ENCODE peak calls at places on chromosomes 16 and 17, in nine cellular contexts. One of them, this sample, is unnamed. For H3K4me1, the result is how much of the 10 kb centered on the place peaks cover.

GRCh38 chr17:11871773-11872172 is 125.5 kb downstream of the ZNF18 start:
- DNase-seq in vagina: no peak
- DNase-seq in tibial nerve: no peak
- DNase-seq in ovary: no peak
- DNase-seq in IMR-90: no peak
- DNase-seq in Peyer's patch: no peak
- DNase-seq in heart left ventricle: no peak
- DNase-seq in A549: peak
- DNase-seq in stomach: no peak
- DNase-seq in this sample: no peak

GRCh38 chr17:44904001-44904984 is 5.0 kb upstream of the EFTUD2 start:
- DNase-seq in A549: no peak
- DNase-seq in Peyer's patch: no peak
- DNase-seq in ovary: no peak
- DNase-seq in heart left ventricle: no peak
- DNase-seq in stomach: no peak
- DNase-seq in tibial nerve: no peak
- DNase-seq in vagina: no peak
- DNase-seq in IMR-90: no peak
- DNase-seq in this sample: peak

GRCh38 chr17:1715803-1716075 is 5.6 kb upstream of the TLCD2 start:
- DNase-seq in Peyer's patch: no peak
- DNase-seq in vagina: no peak
- DNase-seq in A549: no peak
- DNase-seq in stomach: no peak
- DNase-seq in heart left ventricle: no peak
- DNase-seq in ovary: no peak
- DNase-seq in tibial nerve: no peak
- DNase-seq in IMR-90: no peak
- DNase-seq in this sample: no peak

GRCh38 chr17:42341568-42341967 is 46.7 kb downstream of the STAT3 start:
- DNase-seq in vagina: no peak
- DNase-seq in A549: no peak
- DNase-seq in heart left ventricle: no peak
- DNase-seq in tibial nerve: no peak
- DNase-seq in Peyer's patch: no peak
- DNase-seq in stomach: no peak
- DNase-seq in IMR-90: no peak
- DNase-seq in ovary: no peak
- DNase-seq in this sample: no peak

GRCh38 chr16:86531193-86531550 is 20.8 kb downstream of the FOXF1 start:
- DNase-seq in IMR-90: no peak
- DNase-seq in Peyer's patch: no peak
- DNase-seq in tibial nerve: peak
- DNase-seq in vagina: no peak
- DNase-seq in A549: no peak
- DNase-seq in stomach: no peak
- DNase-seq in heart left ventricle: peak
- DNase-seq in ovary: peak
- DNase-seq in this sample: peak

GRCh38 chr17:41404024-41404651 is 6.7 kb upstream of the KRT31 start:
- DNase-seq in vagina: no peak
- DNase-seq in IMR-90: peak
- DNase-seq in tibial nerve: no peak
- DNase-seq in A549: peak
- DNase-seq in stomach: no peak
- DNase-seq in heart left ventricle: no peak
- DNase-seq in ovary: no peak
- DNase-seq in Peyer's patch: no peak
- DNase-seq in this sample: peak

GRCh38 chr17:20094777-20095176 is 85.6 kb downstream of the SPECC1 start:
- DNase-seq in ovary: no peak
- DNase-seq in A549: no peak
- DNase-seq in IMR-90: no peak
- DNase-seq in stomach: no peak
- DNase-seq in tibial nerve: no peak
- DNase-seq in vagina: no peak
- DNase-seq in Peyer's patch: no peak
- DNase-seq in heart left ventricle: no peak
- DNase-seq in this sample: peak

GRCh38 chr17:75729351-75729750 is 8.1 kb downstream of the ITGB4 start:
- DNase-seq in vagina: no peak
- DNase-seq in Peyer's patch: no peak
- DNase-seq in stomach: no peak
- DNase-seq in IMR-90: no peak
- DNase-seq in A549: no peak
- DNase-seq in heart left ventricle: no peak
- DNase-seq in ovary: no peak
- DNase-seq in tibial nerve: no peak
- DNase-seq in this sample: no peak

DNA sequence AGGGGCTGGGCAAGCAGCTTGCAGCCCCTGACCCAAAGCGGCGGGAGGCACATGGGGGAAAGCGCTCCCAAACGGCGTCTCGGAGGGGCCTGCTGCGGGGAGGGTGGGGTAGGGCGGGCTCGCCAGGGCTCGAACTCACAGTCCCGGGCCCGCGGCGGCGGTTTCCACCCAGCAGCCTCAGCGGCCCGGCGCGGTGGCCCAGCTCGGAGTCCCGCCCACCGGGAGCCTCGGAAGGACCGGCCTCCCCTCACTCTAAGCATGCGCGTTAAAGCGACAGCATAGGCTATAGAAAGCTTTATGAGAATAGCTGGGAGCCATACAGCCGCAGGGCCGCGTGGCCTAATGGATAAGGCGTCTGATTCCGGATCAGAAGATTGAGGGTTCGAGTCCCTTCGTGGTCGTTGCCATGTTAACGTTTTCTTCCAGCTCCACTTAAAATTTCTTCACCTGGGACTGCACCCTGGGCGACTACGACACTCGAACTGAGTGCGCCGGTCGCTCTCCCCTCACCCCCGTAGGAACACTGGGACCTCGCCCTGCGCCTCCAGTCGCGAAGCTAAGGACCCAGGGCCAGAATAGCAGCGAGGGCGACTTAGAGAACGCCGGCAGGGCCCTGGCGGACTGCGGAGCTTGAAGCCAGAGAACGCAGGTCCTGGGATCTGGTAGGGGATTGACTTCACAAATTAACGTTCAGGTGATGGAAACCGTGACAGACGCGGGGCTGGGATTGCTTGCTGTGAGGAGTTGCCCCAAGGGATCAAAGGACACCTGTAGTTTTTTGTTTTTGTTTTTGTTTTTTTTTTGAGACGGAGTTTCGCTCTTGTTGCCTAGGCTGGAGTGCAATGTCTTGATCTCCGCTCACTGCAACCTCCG is 15.8 kb downstream of the ZNF213 start:
- DNase-seq in ovary: peak
- DNase-seq in heart left ventricle: peak
- DNase-seq in IMR-90: peak
- DNase-seq in A549: peak
- DNase-seq in vagina: no peak
- DNase-seq in stomach: peak
- DNase-seq in Peyer's patch: peak
- DNase-seq in tibial nerve: peak
- DNase-seq in this sample: peak
- TF ChIP-seq POLR2A in ovary: peak
- TF ChIP-seq POLR2A in heart left ventricle: peak
- TF ChIP-seq POLR2A in IMR-90: no peak
- TF ChIP-seq POLR2A in A549: no peak
- TF ChIP-seq POLR2A in vagina: no peak
- TF ChIP-seq POLR2A in stomach: no peak
- TF ChIP-seq POLR2A in Peyer's patch: peak
- TF ChIP-seq POLR2A in tibial nerve: no peak
- TF ChIP-seq POLR2A in this sample: no peak

DNA sequence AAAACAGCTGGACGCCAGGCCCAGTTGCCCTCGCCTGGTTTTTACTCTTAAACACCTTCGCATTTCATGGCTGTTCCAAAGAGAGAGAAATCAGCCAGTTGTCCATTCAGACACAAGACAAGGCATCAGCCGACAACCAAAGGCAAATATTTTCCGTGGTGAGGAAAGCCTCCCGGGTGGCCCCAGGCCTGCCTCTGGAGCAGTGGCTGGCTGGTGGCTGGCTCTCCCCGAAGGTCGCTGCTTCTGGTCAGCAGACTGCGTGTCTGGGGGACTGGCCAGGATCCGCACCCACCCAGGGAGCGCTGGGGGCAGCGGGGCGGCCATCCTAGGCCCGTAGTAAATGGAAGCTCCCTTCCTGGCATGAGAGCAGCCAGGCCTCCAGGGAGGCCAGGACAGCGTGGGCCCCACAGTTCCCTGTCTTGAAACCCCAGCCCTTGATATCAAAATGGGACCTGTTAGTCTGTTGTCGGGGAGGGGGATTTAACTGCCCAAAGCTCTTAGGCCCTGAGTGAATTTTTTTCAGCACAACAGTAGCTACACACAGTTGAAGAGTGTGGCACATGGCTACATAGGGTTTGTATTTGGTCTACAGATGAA is 57.7 kb downstream of the SREBF1 start:
- DNase-seq in IMR-90: no peak
- DNase-seq in stomach: no peak
- DNase-seq in heart left ventricle: peak
- DNase-seq in Peyer's patch: no peak
- DNase-seq in tibial nerve: no peak
- DNase-seq in vagina: no peak
- DNase-seq in A549: no peak
- DNase-seq in ovary: peak
- DNase-seq in this sample: no peak
- H3K4me1 ChIP-seq in IMR-90: under half
- H3K4me1 ChIP-seq in stomach: half or more
- H3K4me1 ChIP-seq in heart left ventricle: under half
- H3K4me1 ChIP-seq in Peyer's patch: under half
- H3K4me1 ChIP-seq in tibial nerve: under half
- H3K4me1 ChIP-seq in vagina: half or more
- H3K4me1 ChIP-seq in A549: under half
- H3K4me1 ChIP-seq in ovary: under half
- H3K4me1 ChIP-seq in this sample: under half

GRCh38 chr16:2150418-2151187 is 2.2 kb downstream of the RAB26 start:
- DNase-seq in IMR-90: peak
- DNase-seq in A549: peak
- DNase-seq in ovary: no peak
- DNase-seq in stomach: peak
- DNase-seq in heart left ventricle: no peak
- DNase-seq in Peyer's patch: no peak
- DNase-seq in tibial nerve: no peak
- DNase-seq in vagina: no peak
- DNase-seq in this sample: no peak

GRCh38 chr16:2148714-2149629 is 547 bp downstream of the RAB26 start:
- DNase-seq in A549: peak
- DNase-seq in Peyer's patch: no peak
- DNase-seq in ovary: no peak
- DNase-seq in stomach: peak
- DNase-seq in IMR-90: no peak
- DNase-seq in heart left ventricle: no peak
- DNase-seq in tibial nerve: no peak
- DNase-seq in vagina: no peak
- DNase-seq in this sample: no peak

GRCh38 chr16:2152695-2153506 is 2.7 kb upstream of the TRAF7 start:
- DNase-seq in stomach: peak
- DNase-seq in Peyer's patch: no peak
- DNase-seq in A549: peak
- DNase-seq in tibial nerve: no peak
- DNase-seq in heart left ventricle: no peak
- DNase-seq in vagina: no peak
- DNase-seq in ovary: no peak
- DNase-seq in IMR-90: no peak
- DNase-seq in this sample: no peak

GRCh38 chr16:2149630-2150417 is 1.4 kb downstream of the RAB26 start:
- DNase-seq in vagina: no peak
- DNase-seq in ovary: no peak
- DNase-seq in heart left ventricle: no peak
- DNase-seq in A549: peak
- DNase-seq in Peyer's patch: no peak
- DNase-seq in tibial nerve: no peak
- DNase-seq in IMR-90: no peak
- DNase-seq in stomach: no peak
- DNase-seq in this sample: no peak

GRCh38 chr16:2151188-2152091 is 3.0 kb downstream of the RAB26 start:
- DNase-seq in ovary: no peak
- DNase-seq in A549: peak
- DNase-seq in Peyer's patch: no peak
- DNase-seq in vagina: no peak
- DNase-seq in tibial nerve: no peak
- DNase-seq in IMR-90: no peak
- DNase-seq in stomach: no peak
- DNase-seq in heart left ventricle: no peak
- DNase-seq in this sample: no peak
- H3K27ac ChIP-seq in ovary: no peak
- H3K27ac ChIP-seq in A549: peak
- H3K27ac ChIP-seq in Peyer's patch: no peak
- H3K27ac ChIP-seq in vagina: no peak
- H3K27ac ChIP-seq in tibial nerve: no peak
- H3K27ac ChIP-seq in IMR-90: no peak
- H3K27ac ChIP-seq in stomach: peak
- H3K27ac ChIP-seq in heart left ventricle: no peak
- H3K27ac ChIP-seq in this sample: no peak

GRCh38 chr17:82331345-82331939 is 2.1 kb downstream of the SECTM1 start:
- DNase-seq in heart left ventricle: no peak
- DNase-seq in stomach: no peak
- DNase-seq in ovary: no peak
- DNase-seq in Peyer's patch: no peak
- DNase-seq in tibial nerve: no peak
- DNase-seq in vagina: no peak
- DNase-seq in IMR-90: no peak
- DNase-seq in A549: no peak
- DNase-seq in this sample: no peak

GRCh38 chr17:82333279-82334171 is at the start of gene SECTM1:
- DNase-seq in A549: no peak
- DNase-seq in vagina: no peak
- DNase-seq in Peyer's patch: peak
- DNase-seq in IMR-90: peak
- DNase-seq in ovary: peak
- DNase-seq in heart left ventricle: peak
- DNase-seq in tibial nerve: peak
- DNase-seq in stomach: peak
- DNase-seq in this sample: no peak

GRCh38 chr17:82332669-82333278 is 792 bp downstream of the SECTM1 start:
- DNase-seq in A549: peak
- DNase-seq in tibial nerve: no peak
- DNase-seq in IMR-90: peak
- DNase-seq in stomach: peak
- DNase-seq in ovary: peak
- DNase-seq in vagina: no peak
- DNase-seq in heart left ventricle: peak
- DNase-seq in Peyer's patch: peak
- DNase-seq in this sample: peak

GRCh38 chr17:82334204-82334621 is 647 bp upstream of the SECTM1 start:
- DNase-seq in ovary: peak
- DNase-seq in IMR-90: no peak
- DNase-seq in Peyer's patch: no peak
- DNase-seq in vagina: no peak
- DNase-seq in A549: no peak
- DNase-seq in heart left ventricle: no peak
- DNase-seq in tibial nerve: no peak
- DNase-seq in stomach: no peak
- DNase-seq in this sample: no peak

DNA sequence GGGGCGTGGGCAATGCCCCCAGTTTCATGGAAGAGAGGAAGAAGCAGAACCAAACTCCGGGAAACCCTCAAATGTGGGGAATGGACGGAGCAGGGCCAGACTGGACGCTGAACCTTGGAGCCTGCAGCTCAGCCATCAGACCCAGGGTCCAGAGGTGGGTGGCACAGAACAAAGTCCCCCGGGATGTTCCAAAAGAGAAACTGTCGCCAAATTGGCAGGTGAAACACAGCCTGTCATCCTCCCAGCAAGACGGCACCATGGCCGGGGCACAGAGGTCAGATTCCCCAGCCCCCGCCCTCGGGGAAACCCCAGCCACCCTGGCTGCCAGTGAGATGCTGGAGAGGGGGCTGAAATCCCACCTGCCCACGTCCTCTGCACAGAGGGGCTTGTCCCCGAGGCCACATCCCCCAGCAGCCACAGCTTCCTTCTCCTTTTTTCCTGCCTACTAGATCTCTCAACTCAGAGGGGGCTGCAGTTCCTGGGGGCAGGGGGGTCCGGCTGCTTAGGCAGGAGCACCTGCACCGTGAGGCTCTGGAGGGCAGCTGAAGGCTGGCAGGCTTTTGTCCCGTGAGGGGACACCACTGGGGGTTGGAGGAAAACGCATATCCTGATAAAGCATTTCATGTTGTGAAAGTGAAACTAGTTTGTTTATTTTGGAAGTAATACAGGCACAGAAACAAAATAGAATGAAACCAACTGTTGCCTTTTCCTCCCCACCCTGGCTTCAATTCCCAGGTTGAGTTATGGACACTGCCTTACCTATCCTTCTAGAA is 1.2 kb upstream of the SECTM1 start:
- DNase-seq in Peyer's patch: peak
- DNase-seq in stomach: no peak
- DNase-seq in vagina: no peak
- DNase-seq in IMR-90: peak
- DNase-seq in ovary: no peak
- DNase-seq in A549: no peak
- DNase-seq in heart left ventricle: no peak
- DNase-seq in tibial nerve: no peak
- DNase-seq in this sample: no peak
- TF ChIP-seq POLR2A in Peyer's patch: no peak
- TF ChIP-seq POLR2A in stomach: no peak
- TF ChIP-seq POLR2A in vagina: no peak
- TF ChIP-seq POLR2A in IMR-90: no peak
- TF ChIP-seq POLR2A in ovary: no peak
- TF ChIP-seq POLR2A in A549: no peak
- TF ChIP-seq POLR2A in heart left ventricle: no peak
- TF ChIP-seq POLR2A in tibial nerve: no peak
- TF ChIP-seq POLR2A in this sample: no peak

This sample was measured in adrenal gland.